ENCODE peak calls at places on chromosomes 6 and 20, in four cellular contexts. N, V, G and R are unnamed samples. For H3K4me1 and H3K27me3, the result is how much of the 10 kb centered on the place peaks cover.

GRCh38 chr6:1624848-1625341 is 15.2 kb downstream of the FOXC1 start:
- DNase-seq in V (peak), N (no peak), G (no peak), R (peak)

GRCh38 chr6:146546440-146546839 is 2.8 kb downstream of the RAB32 start:
- DNase-seq in G (no peak), N (no peak), V (no peak), R (no peak)

GRCh38 chr6:48078092-48078491 is 32.9 kb downstream of the PTCHD4 start:
- DNase-seq in V (no peak), N (no peak), G (no peak), R (no peak)

GRCh38 chr6:25132934-25133333 is 146.2 kb upstream of the CARMIL1 start:
- DNase-seq in G (no peak), V (no peak), N (no peak), R (no peak)

GRCh38 chr6:169335301-169335700 is 81.7 kb upstream of the THBS2 start:
- DNase-seq in G (no peak), N (no peak), V (no peak), R (no peak)

GRCh38 chr6:33604941-33605854 is 15.9 kb upstream of the ITPR3 start:
- DNase-seq in V (no peak), N (no peak), G (no peak), R (no peak)

GRCh38 chr20:555933-556332 is 12.3 kb upstream of the CSNK2A1 start:
- DNase-seq in G (no peak), V (no peak), N (peak), R (peak)

GRCh38 chr20:46559001-46559400 is 8.5 kb upstream of the OCSTAMP start:
- DNase-seq in N (no peak), V (no peak), G (no peak), R (no peak)

GRCh38 chr6:3013901-3014674 is 14.4 kb downstream of the NQO2 start:
- DNase-seq in G (no peak), N (no peak), V (no peak), R (no peak)

GRCh38 chr6:136723780-136724179 is 68.5 kb downstream of the MAP3K5 start:
- DNase-seq in N (no peak), V (no peak), G (no peak), R (no peak)

GRCh38 chr6:45586216-45587171 is 208.8 kb upstream of the SUPT3H start:
- DNase-seq in G (no peak), N (no peak), V (no peak), R (no peak)

GRCh38 chr20:1391640-1392442 is 1.0 kb downstream of the FKBP1A start:
- DNase-seq in N (peak), V (no peak), G (no peak), R (peak)

GRCh38 chr6:599946-600448 is 56.9 kb downstream of the HUS1B start:
- DNase-seq in G (no peak), V (no peak), N (no peak), R (no peak)

GRCh38 chr6:20211941-20212391 is 303 bp downstream of the MBOAT1 start:
- DNase-seq in N (peak), V (no peak), G (no peak), R (no peak)

GRCh38 chr6:19311786-19312185 is 525.4 kb upstream of the ID4 start:
- DNase-seq in V (no peak), G (peak), N (no peak), R (no peak)

GRCh38 chr6:77535172-77535571 is 71.9 kb upstream of the HTR1B start:
- DNase-seq in G (no peak), N (no peak), V (no peak), R (no peak)

GRCh38 chr6:134936927-134937326 is 13.0 kb downstream of the ALDH8A1 start:
- DNase-seq in V (no peak), N (no peak), G (no peak), R (no peak)

GRCh38 chr6:168493976-168494375 is 53.0 kb downstream of the SMOC2 start:
- DNase-seq in N (no peak), G (no peak), V (no peak), R (no peak)

GRCh38 chr6:70547905-70548304 is 18.8 kb upstream of the SDHAF4 start:
- DNase-seq in G (no peak), N (no peak), V (no peak), R (no peak)

GRCh38 chr20:14919473-14920157 is 582.2 kb upstream of the FLRT3 start:
- DNase-seq in G (no peak), N (peak), V (peak), R (peak)

GRCh38 chr20:23146857-23147256 is 60.7 kb upstream of the CD93 start:
- DNase-seq in V (no peak), N (no peak), G (no peak), R (no peak)

GRCh38 chr6:44002591-44003344 is 124.5 kb downstream of the MRPL14 start:
- DNase-seq in N (peak), V (peak), G (no peak), R (peak)
- H3K4me1 ChIP-seq in N (under half), V (under half), G (under half), R (under half)

GRCh38 chr20:58071500-58071804 is 157.0 kb downstream of the ANKRD60 start:
- DNase-seq in G (no peak), V (no peak), N (peak), R (no peak)
- H3K27me3 ChIP-seq in G (under half), V (under half), N (under half), R (under half)

GRCh38 chr6:32114853-32115252 is 5.7 kb upstream of the TNXB start:
- DNase-seq in V (no peak), G (no peak), N (no peak), R (no peak)
- H3K4me1 ChIP-seq in V (under half), G (under half), N (under half), R (under half)

GRCh38 chr6:26332408-26332807 is 32.6 kb upstream of the BTN3A2 start:
- DNase-seq in V (no peak), G (no peak), N (no peak), R (no peak)
- H3K27me3 ChIP-seq in V (under half), G (under half), N (under half), R (under half)

GRCh38 chr20:31368301-31368700 is at the start of gene DEFB118:
- DNase-seq in N (no peak), G (no peak), V (no peak), R (no peak)
- H3K4me1 ChIP-seq in N (under half), G (under half), V (under half), R (under half)

DNA sequence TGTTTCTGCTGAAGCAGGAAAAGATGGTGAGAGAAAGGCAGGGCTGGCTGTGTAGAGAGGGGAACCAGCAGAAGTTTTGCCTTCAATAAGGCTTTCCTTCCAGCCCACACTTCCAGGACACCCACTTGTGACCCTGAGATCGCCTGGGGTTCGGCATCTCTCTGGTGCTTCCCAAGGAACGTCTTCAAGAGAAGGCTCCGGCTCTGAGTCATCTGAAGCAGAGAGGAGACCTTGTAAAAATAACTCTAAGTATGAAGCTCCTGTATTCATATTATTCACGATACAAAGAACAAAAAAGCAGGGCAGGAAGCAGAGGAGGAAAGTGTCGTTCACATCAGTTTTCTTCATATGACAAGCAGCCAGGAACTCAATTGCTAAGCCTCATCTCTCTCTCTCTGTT is 95.4 kb upstream of the MRPS10 start:
- DNase-seq in V (no peak), G (no peak), N (no peak), R (no peak)
- H3K27me3 ChIP-seq in V (under half), G (under half), N (under half), R (under half)

GRCh38 chr20:10315138-10315537 is 96.5 kb downstream of the SNAP25 start:
- DNase-seq in G (no peak), V (no peak), N (no peak), R (no peak)

GRCh38 chr20:10312111-10312510 is 93.5 kb downstream of the SNAP25 start:
- DNase-seq in V (no peak), N (no peak), G (no peak), R (no peak)

GRCh38 chr20:10313701-10314100 is 95.1 kb downstream of the SNAP25 start:
- DNase-seq in N (no peak), G (peak), V (no peak), R (no peak)

GRCh38 chr20:10313215-10313614 is 94.6 kb downstream of the SNAP25 start:
- DNase-seq in N (no peak), G (no peak), V (no peak), R (no peak)

DNA sequence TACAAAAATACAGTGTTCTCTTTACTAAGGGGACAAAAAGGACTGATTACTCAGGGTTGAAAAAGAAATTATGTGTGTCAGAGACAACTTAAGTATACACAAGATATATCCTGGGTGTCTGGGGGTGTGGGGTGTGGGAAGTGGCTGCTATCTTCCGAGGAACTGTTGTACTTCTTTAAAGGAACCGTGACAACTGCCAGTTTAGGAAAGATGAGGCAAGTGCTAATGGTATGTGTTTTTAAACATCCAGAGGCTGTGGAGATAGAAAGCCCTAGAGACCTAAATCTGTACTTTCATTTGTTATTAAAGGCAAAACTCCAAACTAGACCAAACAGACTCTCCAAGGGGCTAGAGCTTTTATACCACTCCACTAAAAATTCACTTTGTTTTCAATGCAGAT is 95.6 kb downstream of the SNAP25 start:
- DNase-seq in V (no peak), N (no peak), G (no peak), R (no peak)
- H3K4me1 ChIP-seq in V (under half), N (under half), G (under half), R (under half)

DNA sequence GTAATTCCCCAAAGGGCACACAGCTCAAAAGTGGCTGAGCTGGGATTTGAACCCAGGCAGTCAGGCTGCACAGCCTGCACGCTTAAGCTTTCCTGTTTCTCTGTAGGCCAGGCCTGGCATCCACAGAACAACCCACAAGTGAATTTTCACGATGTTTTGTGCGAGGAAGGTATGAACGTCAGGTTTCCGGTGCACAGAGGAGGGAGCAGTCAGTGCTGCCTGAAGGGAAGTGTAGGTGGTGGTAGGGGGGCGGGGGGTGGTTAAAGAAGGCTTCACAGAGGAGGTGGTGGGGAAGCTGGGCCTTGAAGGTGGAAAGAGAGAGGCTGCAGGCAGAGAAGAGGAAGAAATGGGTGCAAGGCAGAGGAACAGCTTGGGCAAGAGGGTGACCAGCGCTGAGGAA is 14.1 kb downstream of the KCNB1 start:
- DNase-seq in N (no peak), V (no peak), G (no peak), R (no peak)
- H3K27me3 ChIP-seq in N (under half), V (under half), G (under half), R (under half)